ENCODE peak calls at places on chromosomes 13 and 19, in six cellular contexts. J, C, Z, A, T and Q are unnamed samples. For H3K4me1, the result is how much of the 10 kb centered on the place peaks cover.

GRCh38 chr13:108961542-108962125 is 332.2 kb downstream of the MYO16 start:
- DNase-seq in J (no peak), C (no peak), T (peak), Z (no peak), A (peak), Q (peak)

GRCh38 chr13:68439821-68440220 is 1209.7 kb upstream of the PCDH9 start:
- DNase-seq in A (no peak), T (no peak), C (no peak), Z (no peak), J (no peak), Q (no peak)

GRCh38 chr13:112731667-112732616 is 42.1 kb downstream of the ATP11A start:
- DNase-seq in A (no peak), J (no peak), T (no peak), Z (no peak), C (no peak), Q (no peak)

GRCh38 chr19:14375055-14375581 is 6.1 kb upstream of the ADGRE5 start:
- DNase-seq in T (peak), A (no peak), C (no peak), Z (peak), J (no peak), Q (peak)

GRCh38 chr13:28478127-28478526 is 16.8 kb downstream of the FLT1 start:
- DNase-seq in A (no peak), J (no peak), Z (no peak), T (no peak), C (no peak), Q (no peak)

GRCh38 chr19:33988601-33989000 is 183.7 kb upstream of the LSM14A start:
- DNase-seq in Z (no peak), T (no peak), J (no peak), A (peak), C (no peak), Q (no peak)

GRCh38 chr13:109743706-109744453 is 42.5 kb downstream of the IRS2 start:
- DNase-seq in Z (no peak), J (no peak), C (peak), A (no peak), T (no peak), Q (peak)

GRCh38 chr19:39139305-39140194 is 14.0 kb downstream of the PAK4 start:
- DNase-seq in C (no peak), Z (no peak), A (peak), J (no peak), T (no peak), Q (no peak)

GRCh38 chr19:53659292-53659691 is 27.5 kb downstream of the DPRX start:
- DNase-seq in J (no peak), Z (no peak), A (peak), T (no peak), C (no peak), Q (no peak)

GRCh38 chr13:75771818-75772217 is 135.7 kb downstream of the LMO7 start:
- DNase-seq in J (no peak), Z (no peak), C (no peak), T (no peak), A (no peak), Q (no peak)

GRCh38 chr19:31975461-31975860 is 369.9 kb upstream of the ZNF507 start:
- DNase-seq in J (no peak), A (no peak), C (no peak), Z (no peak), T (no peak), Q (no peak)

GRCh38 chr13:22062478-22063205 is 391.8 kb downstream of the FGF9 start:
- DNase-seq in C (no peak), T (no peak), A (no peak), Z (no peak), J (no peak), Q (no peak)

GRCh38 chr13:94329754-94330551 is 149.5 kb downstream of the DCT start:
- DNase-seq in Z (peak), C (no peak), J (peak), A (no peak), T (no peak), Q (no peak)

DNA sequence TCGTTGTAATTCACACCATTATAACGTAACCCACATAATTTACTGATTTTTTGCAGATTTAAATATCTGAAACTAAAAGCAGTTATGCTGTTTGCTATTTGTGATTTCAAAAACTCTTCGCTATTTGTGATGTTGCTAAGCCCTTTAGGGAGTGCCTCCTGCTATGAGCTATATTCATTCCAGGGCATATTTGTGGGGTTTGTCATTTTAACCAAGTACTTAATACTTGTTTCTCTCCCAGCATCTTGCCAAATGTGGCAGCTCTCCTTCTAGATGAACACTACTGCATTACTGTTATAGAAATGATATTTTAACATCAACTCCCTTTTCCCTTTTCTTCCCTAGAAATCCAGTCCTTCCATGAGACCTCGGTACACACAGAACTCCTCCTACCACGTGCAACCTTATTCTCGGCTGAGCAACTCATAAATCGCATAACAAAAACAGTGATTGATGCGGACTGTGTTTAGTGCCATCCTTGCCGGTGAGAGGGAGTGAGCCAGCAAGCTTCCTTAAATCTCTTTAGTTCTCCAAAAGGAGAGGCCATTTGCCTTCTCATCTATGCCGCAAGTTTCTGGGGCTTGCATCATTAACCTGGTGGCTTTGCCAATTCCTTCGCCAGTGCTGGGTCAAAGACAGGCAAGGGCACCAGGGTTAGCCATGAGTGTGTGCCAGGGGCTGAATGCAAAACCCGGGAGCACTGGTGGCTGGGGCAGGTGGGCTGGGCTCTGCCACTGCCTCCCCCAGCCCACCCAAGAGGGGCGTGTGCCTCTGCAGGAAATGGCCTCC is 33.4 kb downstream of the RFX2 start:
- DNase-seq in T (no peak), J (no peak), C (no peak), Z (peak), A (no peak), Q (no peak)
- H3K4me3 ChIP-seq in T (no peak), J (no peak), C (no peak), Z (no peak), A (no peak), Q (no peak)

DNA sequence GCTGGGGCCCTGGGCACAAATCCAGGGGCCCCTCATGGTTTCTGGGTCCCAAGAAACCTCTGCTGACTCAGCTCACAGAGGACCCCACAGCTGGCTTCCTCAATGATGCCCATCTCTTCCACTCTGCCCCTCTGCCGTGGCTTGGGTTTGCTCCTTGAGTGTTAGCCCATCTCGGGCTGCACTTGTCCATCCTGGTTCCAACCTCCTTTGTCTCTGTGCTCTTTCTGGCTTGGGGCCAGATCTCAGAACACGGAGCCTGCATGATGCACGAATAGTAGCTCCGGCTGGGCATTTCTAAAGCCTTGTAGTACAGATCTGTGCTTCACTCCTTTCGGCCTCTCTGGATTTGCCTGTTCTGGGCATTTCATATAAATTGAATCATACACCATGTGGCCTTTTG is 53.8 kb downstream of the F2RL3 start:
- DNase-seq in T (no peak), J (no peak), Z (no peak), A (no peak), C (no peak), Q (no peak)
- H3K4me1 ChIP-seq in T (under half), J (under half), Z (under half), A (under half), C (under half), Q (under half)

GRCh38 chr19:55158848-55159793 is 1.6 kb upstream of the TNNI3 start:
- DNase-seq in Z (no peak), A (no peak), J (no peak), T (no peak), C (no peak), Q (no peak)

GRCh38 chr19:55157064-55157908 is at the start of gene TNNI3:
- DNase-seq in Z (no peak), A (no peak), J (no peak), T (no peak), C (no peak), Q (no peak)

GRCh38 chr19:55158423-55158822 is 891 bp upstream of the TNNI3 start:
- DNase-seq in Z (no peak), A (no peak), J (no peak), C (no peak), T (no peak), Q (no peak)

GRCh38 chr19:55153652-55154264 is 3.8 kb downstream of the TNNI3 start:
- DNase-seq in A (no peak), C (no peak), T (no peak), J (no peak), Z (no peak), Q (no peak)

GRCh38 chr19:55156202-55157063 is 1.1 kb downstream of the TNNI3 start:
- DNase-seq in A (peak), Z (no peak), T (no peak), J (peak), C (peak), Q (peak)
- H3K4me3 ChIP-seq in A (peak), Z (no peak), T (no peak), J (no peak), C (peak), Q (no peak)

GRCh38 chr13:99282264-99283231 is 24.4 kb upstream of the GPR18 start:
- DNase-seq in J (no peak), A (no peak), Z (no peak), C (no peak), T (no peak), Q (no peak)
- H3K4me1 ChIP-seq in J (under half), A (under half), Z (under half), C (under half), T (half or more), Q (under half)

GRCh38 chr19:50331187-50332013 is 2.2 kb upstream of the KCNC3 start:
- DNase-seq in T (no peak), Z (no peak), C (no peak), A (peak), J (no peak), Q (no peak)
- H3K4me3 ChIP-seq in T (no peak), Z (peak), C (peak), A (peak), J (no peak), Q (no peak)

GRCh38 chr13:41499452-41499851 is 42.1 kb downstream of the RGCC start:
- DNase-seq in Z (no peak), C (no peak), A (no peak), J (no peak), T (no peak), Q (no peak)
- H3K4me1 ChIP-seq in Z (under half), C (under half), A (under half), J (under half), T (under half), Q (under half)

GRCh38 chr19:40549007-40549708 is 27.5 kb upstream of the SHKBP1 start:
- DNase-seq in A (peak), C (peak), Z (no peak), J (peak), T (peak), Q (peak)
- H3K4me3 ChIP-seq in A (peak), C (peak), Z (no peak), J (no peak), T (no peak), Q (no peak)